ENCODE peak calls at places on chromosomes 7 and 10, in seven cellular contexts. B is iPS-NIHi11, C is DMS153, V is M059J, H is GM10248, R is ELF-1, Q is AG04450. U is an unnamed sample.
A peak's percentile ranks its signal among the peaks of the same experiment; 100 is the strongest.

GRCh38 chr7:10913457-10913856 is 60.2 kb upstream of the PHF14 start:
- DNase-seq in B (no peak), C (peak; percentile 3), V (no peak), H (no peak), R (no peak), Q (no peak), U (no peak)

GRCh38 chr7:860149-860548 is 16.2 kb upstream of the GET4 start:
- DNase-seq in B (no peak), C (no peak), V (no peak), H (no peak), R (no peak), Q (no peak), U (no peak)

GRCh38 chr7:4945949-4946348 is 13.0 kb downstream of the MMD2 start:
- DNase-seq in B (no peak), C (no peak), V (no peak), H (no peak), R (no peak), Q (no peak), U (no peak)

GRCh38 chr10:42753507-42754154 is 29.0 kb upstream of the BMS1 start:
- DNase-seq in B (peak; percentile 31), C (no peak), V (no peak), H (no peak), R (no peak), Q (no peak), U (peak; percentile 18)

GRCh38 chr7:139682136-139683013 is 95.4 kb downstream of the HIPK2 start:
- DNase-seq in B (no peak), C (no peak), V (peak; percentile 94), H (no peak), R (peak; percentile 51), Q (no peak), U (no peak)

GRCh38 chr7:122515404-122515803 is 183.5 kb downstream of the RNF133 start:
- DNase-seq in B (no peak), C (no peak), V (no peak), H (no peak), R (no peak), Q (no peak), U (no peak)

GRCh38 chr10:451856-452255 is 237.6 kb downstream of the DIP2C start:
- DNase-seq in B (no peak), C (no peak), V (no peak), H (no peak), R (no peak), Q (no peak), U (no peak)

GRCh38 chr10:25508112-25508815 is 333.5 kb downstream of the GPR158 start:
- DNase-seq in B (peak; percentile 20), C (no peak), V (no peak), H (no peak), R (peak; percentile 63), Q (no peak), U (no peak)

GRCh38 chr10:46516660-46517416 is 39.6 kb downstream of the GPRIN2 start:
- DNase-seq in B (no peak), C (no peak), V (peak; percentile 86), H (no peak), R (no peak), Q (peak; percentile 90), U (no peak)

GRCh38 chr10:124093076-124093773 is at the start of gene CHST15:
- DNase-seq in B (peak; percentile 79), C (no peak), V (peak; percentile 83), H (no peak), R (peak; percentile 93), Q (no peak), U (peak; percentile 77)

GRCh38 chr7:124250297-124251034 is 217.6 kb upstream of the TMEM229A start:
- DNase-seq in B (no peak), C (no peak), V (no peak), H (no peak), R (no peak), Q (no peak), U (no peak)